ENCODE peak calls at places on chromosomes 16 and 17, in eight cellular contexts. R is choroid plexus epithelial cell; L is Calu3; D is activated naive CD4-positive, alpha-beta T cell treated with Interleukin-2 at 50 U/mL for 16 hours; I is CD8-positive, alpha-beta memory T cell; A is SJSA1; O is NCI-H1105; B is HT1080. Z is an unnamed sample.

GRCh38 chr17:65560628-65561371 is 648 bp downstream of the AXIN2 start:
- DNase-seq in R (peak), L (peak), D (peak), I (peak), A (peak), O (peak), B (peak), Z (peak)

GRCh38 chr17:15409721-15410247 is 57.6 kb downstream of the CDRT4 start:
- DNase-seq in R (peak), L (peak), D (no peak), I (no peak), A (peak), O (no peak), B (peak), Z (no peak)

GRCh38 chr17:63440127-63440769 is 5.9 kb downstream of the CYB561 start:
- DNase-seq in R (no peak), L (no peak), D (peak), I (peak), A (no peak), O (no peak), B (no peak), Z (peak)

GRCh38 chr16:46896314-46896968 is 12.3 kb downstream of the GPT2 start:
- DNase-seq in R (peak), L (no peak), D (no peak), I (no peak), A (no peak), O (no peak), B (no peak), Z (no peak)

GRCh38 chr17:64611374-64611773 is 50.7 kb downstream of the SMURF2 start:
- DNase-seq in R (no peak), L (no peak), D (no peak), I (no peak), A (no peak), O (no peak), B (no peak), Z (no peak)

GRCh38 chr17:80116923-80117380 is 15.6 kb downstream of the GAA start:
- DNase-seq in R (no peak), L (no peak), D (no peak), I (no peak), A (no peak), O (no peak), B (no peak), Z (no peak)

GRCh38 chr16:61831351-61831933 is 204.8 kb downstream of the CDH8 start:
- DNase-seq in R (no peak), L (no peak), D (no peak), I (no peak), A (no peak), O (no peak), B (no peak), Z (no peak)

GRCh38 chr17:70658840-70659239 is 489.5 kb downstream of the KCNJ2 start:
- DNase-seq in R (no peak), L (no peak), D (no peak), I (no peak), A (no peak), O (no peak), B (no peak), Z (no peak)

Z was measured in activated CD4-positive, alpha-beta memory T cell treated with anti-CD3 and anti-CD28 coated beads, Interleukin-2, amount 10 ng/mL, durations not matched to agents 7 days and 5 days.